ENCODE peak calls at places on chromosomes 7 and 10, in six cellular contexts. E, W, D, R, A and G are unnamed samples.

GRCh38 chr10:130751851-130752250 is 559.7 kb downstream of the TCERG1L start:
- DNase-seq in D (no peak), E (no peak), A (no peak), R (no peak), W (no peak), G (no peak)

GRCh38 chr10:121313119-121313858 is 285.0 kb downstream of the FGFR2 start:
- DNase-seq in W (no peak), E (no peak), R (no peak), D (no peak), A (no peak), G (no peak)

GRCh38 chr7:136976504-136977251 is 108.2 kb downstream of the CHRM2 start:
- DNase-seq in A (no peak), E (no peak), W (no peak), D (no peak), R (no peak), G (no peak)

GRCh38 chr7:26653430-26653911 is 210.9 kb downstream of the SKAP2 start:
- DNase-seq in A (peak; percentile 42), E (no peak), D (peak; percentile 86), R (peak; percentile 22), W (peak; percentile 31), G (no peak)

GRCh38 chr10:101721806-101722205 is 26.8 kb upstream of the FBXW4 start:
- DNase-seq in R (no peak), D (no peak), E (no peak), A (no peak), W (no peak), G (no peak)

GRCh38 chr7:122764020-122764419 is 61.3 kb upstream of the RNF148 start:
- DNase-seq in W (no peak), A (no peak), E (no peak), R (no peak), D (no peak), G (no peak)

GRCh38 chr10:30056767-30057355 is 2.5 kb downstream of the JCAD start:
- DNase-seq in W (no peak), A (no peak), E (no peak), D (peak; percentile 59), R (no peak), G (no peak)

GRCh38 chr10:21895932-21896331 is 107.6 kb downstream of the DNAJC1 start:
- DNase-seq in D (no peak), A (no peak), R (no peak), W (no peak), E (no peak), G (no peak)

GRCh38 chr10:13224210-13224995 is 9.8 kb downstream of the UCMA start:
- DNase-seq in D (no peak), E (no peak), A (no peak), R (no peak), W (no peak), G (no peak)

GRCh38 chr7:35487841-35488240 is 207.1 kb downstream of the HERPUD2 start:
- DNase-seq in D (no peak), W (no peak), R (no peak), E (no peak), A (no peak), G (no peak)

GRCh38 chr10:46527241-46527811 is 29.1 kb downstream of the GPRIN2 start:
- DNase-seq in W (no peak), R (no peak), D (no peak), A (no peak), E (no peak), G (no peak)

GRCh38 chr7:129805086-129805719 is 147.6 kb downstream of the UBE2H start:
- DNase-seq in A (no peak), W (no peak), R (no peak), D (no peak), E (no peak), G (no peak)

GRCh38 chr10:77144664-77145063 is 492.9 kb downstream of the KCNMA1 start:
- DNase-seq in W (no peak), R (no peak), D (no peak), A (no peak), E (no peak), G (no peak)

GRCh38 chr7:36564500-36564899 is 159.8 kb downstream of the AOAH start:
- DNase-seq in R (no peak), E (no peak), A (no peak), W (no peak), D (no peak), G (no peak)

GRCh38 chr7:148264933-148265557 is 325.5 kb upstream of the C7orf33 start:
- DNase-seq in A (peak; percentile 64), D (peak; percentile 22), W (peak; percentile 37), E (no peak), R (peak; percentile 61), G (peak; percentile 70)

GRCh38 chr7:3943265-3943664 is 642.2 kb downstream of the SDK1 start:
- DNase-seq in W (peak; percentile 75), D (peak; percentile 69), R (no peak), E (no peak), A (no peak), G (no peak)

GRCh38 chr10:96129387-96130325 is at the start of gene ZNF518A:
- DNase-seq in A (peak; percentile 95), W (peak; percentile 92), R (peak; percentile 87), E (peak; percentile 79), D (peak; percentile 94), G (peak; percentile 95)

GRCh38 chr7:32379486-32380115 is 110.6 kb downstream of the LSM5 start:
- DNase-seq in R (no peak), W (no peak), E (no peak), A (no peak), D (no peak), G (no peak)

GRCh38 chr10:124624456-124624855 is 119.7 kb downstream of the FAM53B start:
- DNase-seq in E (no peak), A (no peak), D (no peak), W (no peak), R (no peak), G (no peak)

GRCh38 chr10:97498841-97499560 is at the start of gene UBTD1:
- DNase-seq in A (peak; percentile 18), D (peak; percentile 25), R (peak; percentile 56), W (no peak), E (peak; percentile 26), G (peak; percentile 51)

GRCh38 chr10:14186245-14186644 is 144.5 kb downstream of the FRMD4A start:
- DNase-seq in A (peak; percentile 43), E (no peak), D (no peak), W (no peak), R (no peak), G (peak; percentile 49)

GRCh38 chr10:101613646-101614045 is 25.5 kb downstream of the DPCD start:
- DNase-seq in D (no peak), A (no peak), E (no peak), W (no peak), R (no peak), G (no peak)

GRCh38 chr7:111113263-111114017 is 22.5 kb downstream of the LRRN3 start:
- DNase-seq in E (no peak), W (no peak), R (no peak), A (peak; percentile 27), D (peak; percentile 21), G (peak; percentile 29)

GRCh38 chr10:118581340-118581739 is 14.1 kb downstream of the PRLHR start:
- DNase-seq in E (no peak), R (no peak), W (no peak), D (no peak), A (no peak), G (no peak)

GRCh38 chr10:65611592-65611991 is 1314.2 kb upstream of the LRRTM3 start:
- DNase-seq in W (no peak), R (no peak), A (no peak), E (no peak), D (no peak), G (no peak)

GRCh38 chr10:51001587-51001986 is 72.7 kb upstream of the PRKG1 start:
- DNase-seq in E (no peak), A (peak; percentile 11), R (peak; percentile 37), W (no peak), D (no peak), G (peak; percentile 42)

GRCh38 chr7:158530800-158531609 is 56.6 kb downstream of the PTPRN2 start:
- DNase-seq in A (peak; percentile 27), W (no peak), R (no peak), D (no peak), E (no peak), G (no peak)

GRCh38 chr10:60759181-60759580 is 19.1 kb upstream of the CDK1 start:
- DNase-seq in E (no peak), D (no peak), R (no peak), A (no peak), W (no peak), G (no peak)

GRCh38 chr10:45453639-45454250 is 79.7 kb downstream of the ALOX5 start:
- DNase-seq in R (no peak), E (no peak), W (no peak), D (no peak), A (no peak), G (no peak)

GRCh38 chr10:10662720-10663467 is 354.8 kb upstream of the CELF2 start:
- DNase-seq in A (no peak), W (no peak), D (no peak), R (no peak), E (no peak), G (no peak)

GRCh38 chr10:110686037-110686436 is 41.9 kb downstream of the RBM20 start:
- DNase-seq in R (no peak), W (no peak), D (no peak), A (no peak), E (no peak), G (no peak)

GRCh38 chr10:78451592-78451991 is 417.9 kb downstream of the RPS24 start:
- DNase-seq in A (no peak), W (no peak), E (no peak), D (no peak), R (no peak), G (no peak)

GRCh38 chr7:66958708-66959350 is 36.6 kb downstream of the SBDS start:
- DNase-seq in W (no peak), D (no peak), A (no peak), R (no peak), E (no peak), G (no peak)

GRCh38 chr7:101085000-101085948 is at the start of gene TRIM56:
- DNase-seq in W (peak; percentile 78), R (peak; percentile 60), A (peak; percentile 94), D (peak; percentile 76), E (peak; percentile 68), G (peak; percentile 89)